ENCODE peak calls at places on chromosomes 2 and 18, in seven cellular contexts. I is sigmoid colon, G is GM12891, P is K562, Y is GM23338, Z is spleen, T is vagina. B is an unnamed sample.

GRCh38 chr2:226763320-226763719 is 36.3 kb downstream of the IRS1 start:
- DNase-seq in I (no peak), G (no peak), P (no peak), Y (no peak), Z (no peak), T (no peak), B (no peak)

GRCh38 chr2:126776255-126776654 is 120.3 kb downstream of the GYPC start:
- DNase-seq in I (no peak), G (no peak), P (no peak), Y (no peak), Z (peak), T (no peak), B (no peak)

GRCh38 chr18:9542924-9543323 is 67.6 kb downstream of the RALBP1 start:
- DNase-seq in I (no peak), G (no peak), P (no peak), Y (no peak), Z (no peak), T (no peak), B (no peak)

GRCh38 chr2:56008661-56009411 is 85.3 kb upstream of the EFEMP1 start:
- DNase-seq in I (peak), G (no peak), P (no peak), Y (peak), Z (no peak), T (no peak), B (peak)

GRCh38 chr2:12177052-12177994 is 430.9 kb downstream of the LPIN1 start:
- DNase-seq in I (peak), G (peak), P (peak), Y (no peak), Z (no peak), T (no peak), B (peak)

GRCh38 chr2:5535301-5535700 is 156.9 kb upstream of the SOX11 start:
- DNase-seq in I (no peak), G (no peak), P (no peak), Y (no peak), Z (no peak), T (no peak), B (no peak)

GRCh38 chr2:112474844-112475486 is 7.0 kb upstream of the TTL start:
- DNase-seq in I (no peak), G (no peak), P (no peak), Y (no peak), Z (no peak), T (no peak), B (no peak)

GRCh38 chr2:38296381-38296780 is 80.7 kb downstream of the ATL2 start:
- DNase-seq in I (no peak), G (no peak), P (no peak), Y (no peak), Z (no peak), T (no peak), B (no peak)

GRCh38 chr2:138421315-138421970 is 80.1 kb upstream of the SPOPL start:
- DNase-seq in I (no peak), G (no peak), P (no peak), Y (no peak), Z (no peak), T (no peak), B (peak)

GRCh38 chr2:46878886-46879285 is 36.7 kb downstream of the MCFD2 start:
- DNase-seq in I (no peak), G (no peak), P (no peak), Y (peak), Z (no peak), T (no peak), B (peak)

GRCh38 chr2:24702800-24703199 is 90.4 kb downstream of the PTRHD1 start:
- DNase-seq in I (no peak), G (no peak), P (no peak), Y (no peak), Z (no peak), T (no peak), B (peak)

GRCh38 chr2:32235315-32235714 is 29.4 kb downstream of the NLRC4 start:
- DNase-seq in I (no peak), G (no peak), P (no peak), Y (no peak), Z (no peak), T (no peak), B (no peak)

GRCh38 chr2:109429711-109430265 is 184.0 kb downstream of the SEPTIN10 start:
- DNase-seq in I (peak), G (no peak), P (no peak), Y (no peak), Z (peak), T (no peak), B (no peak)

GRCh38 chr2:216298719-216299118 is 73.6 kb downstream of the MARCHF4 start:
- DNase-seq in I (no peak), G (no peak), P (no peak), Y (no peak), Z (no peak), T (no peak), B (peak)

GRCh38 chr2:128727914-128728313 is 409.2 kb upstream of the HS6ST1 start:
- DNase-seq in I (no peak), G (no peak), P (no peak), Y (no peak), Z (no peak), T (no peak), B (no peak)

GRCh38 chr18:7919565-7919964 is 352.4 kb downstream of the PTPRM start:
- DNase-seq in I (no peak), G (no peak), P (no peak), Y (no peak), Z (no peak), T (no peak), B (no peak)

GRCh38 chr2:173286153-173286809 is 68.4 kb upstream of the CDCA7 start:
- DNase-seq in I (no peak), G (peak), P (no peak), Y (no peak), Z (no peak), T (no peak), B (no peak)

GRCh38 chr18:26504831-26505230 is 43.5 kb downstream of the KCTD1 start:
- DNase-seq in I (no peak), G (no peak), P (no peak), Y (no peak), Z (no peak), T (no peak), B (no peak)

GRCh38 chr2:205563646-205564045 is 118.7 kb upstream of the NRP2 start:
- DNase-seq in I (no peak), G (no peak), P (peak), Y (peak), Z (no peak), T (no peak), B (no peak)

GRCh38 chr2:152716805-152717241 is 438 bp downstream of the PRPF40A start:
- DNase-seq in I (no peak), G (no peak), P (peak), Y (peak), Z (peak), T (no peak), B (no peak)

GRCh38 chr2:161166538-161167409 is 6.5 kb downstream of the TANK start:
- DNase-seq in I (no peak), G (no peak), P (no peak), Y (no peak), Z (no peak), T (no peak), B (no peak)

GRCh38 chr18:36630917-36631316 is 197.9 kb downstream of the TPGS2 start:
- DNase-seq in I (no peak), G (no peak), P (no peak), Y (no peak), Z (no peak), T (no peak), B (no peak)

GRCh38 chr2:85215074-85216050 is 82.2 kb downstream of the TCF7L1 start:
- DNase-seq in I (no peak), G (no peak), P (no peak), Y (peak), Z (no peak), T (no peak), B (no peak)

GRCh38 chr2:170332676-170333402 is 154.9 kb downstream of the MYO3B start:
- DNase-seq in I (no peak), G (no peak), P (no peak), Y (no peak), Z (no peak), T (no peak), B (no peak)

GRCh38 chr2:26727641-26728561 is 35.4 kb downstream of the KCNK3 start:
- DNase-seq in I (no peak), G (peak), P (peak), Y (peak), Z (no peak), T (no peak), B (no peak)

GRCh38 chr2:119182046-119182445 is 23.5 kb upstream of the C1QL2 start:
- DNase-seq in I (no peak), G (no peak), P (no peak), Y (no peak), Z (no peak), T (no peak), B (no peak)

GRCh38 chr2:1685078-1685956 is 59.0 kb downstream of the PXDN start:
- DNase-seq in I (no peak), G (no peak), P (no peak), Y (no peak), Z (no peak), T (no peak), B (no peak)

GRCh38 chr2:233974530-233975071 is 57.4 kb downstream of the TRPM8 start:
- DNase-seq in I (no peak), G (no peak), P (no peak), Y (no peak), Z (no peak), T (no peak), B (peak)

GRCh38 chr2:107635883-107636282 is 190.8 kb upstream of the RGPD4 start:
- DNase-seq in I (no peak), G (no peak), P (no peak), Y (no peak), Z (no peak), T (no peak), B (no peak)

GRCh38 chr18:25896178-25896780 is 194.1 kb downstream of the SS18 start:
- DNase-seq in I (no peak), G (peak), P (peak), Y (peak), Z (no peak), T (no peak), B (peak)

GRCh38 chr2:120236296-120236695 is 13.1 kb upstream of the TMEM185B start:
- DNase-seq in I (no peak), G (no peak), P (no peak), Y (no peak), Z (peak), T (no peak), B (no peak)

GRCh38 chr2:216302981-216303676 is 69.2 kb downstream of the MARCHF4 start:
- DNase-seq in I (no peak), G (no peak), P (no peak), Y (no peak), Z (no peak), T (no peak), B (no peak)

GRCh38 chr2:207782238-207783030 is 12.7 kb upstream of the FZD5 start:
- DNase-seq in I (no peak), G (no peak), P (no peak), Y (no peak), Z (no peak), T (no peak), B (no peak)

GRCh38 chr2:67130526-67131309 is 266.4 kb upstream of the ETAA1 start:
- DNase-seq in I (no peak), G (no peak), P (no peak), Y (no peak), Z (no peak), T (no peak), B (peak)

DNA sequence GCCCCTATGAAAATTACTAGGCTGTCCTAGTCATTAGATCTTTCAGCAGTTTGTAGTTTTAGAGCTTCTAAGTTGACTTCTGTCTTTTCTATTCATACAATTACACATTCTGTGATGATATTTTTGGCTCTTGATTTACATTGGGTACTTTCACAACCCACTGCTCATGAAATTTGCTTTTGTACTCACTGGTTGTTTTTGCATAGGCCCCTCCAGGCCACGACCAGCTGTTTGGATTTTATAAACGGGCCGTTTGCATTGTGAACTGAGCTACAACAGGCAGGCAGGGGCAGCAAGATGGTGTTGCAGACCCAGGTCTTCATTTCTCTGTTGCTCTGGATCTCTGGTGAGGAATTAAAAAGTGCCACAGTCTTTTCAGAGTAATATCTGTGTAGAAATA is 193.8 kb downstream of the RPIA start:
- DNase-seq in I (no peak), G (peak), P (no peak), Y (no peak), Z (no peak), T (no peak), B (no peak)
- TF ChIP-seq POLR2AphosphoS5 in I (no peak), G (peak), P (no peak), Y (no peak), Z (peak), T (no peak), B (no peak)

GRCh38 chr2:201158111-201158929 is 24.6 kb upstream of the CASP10 start:
- DNase-seq in I (peak), G (peak), P (peak), Y (peak), Z (peak), T (no peak), B (peak)
- TF ChIP-seq POLR2AphosphoS5 in I (peak), G (peak), P (peak), Y (no peak), Z (peak), T (no peak), B (peak)

GRCh38 chr2:196639180-196640030 is at the start of gene CCDC150:
- DNase-seq in I (peak), G (peak), P (peak), Y (peak), Z (peak), T (no peak), B (peak)
- TF ChIP-seq POLR2AphosphoS5 in I (no peak), G (no peak), P (peak), Y (peak), Z (peak), T (peak), B (peak)

GRCh38 chr18:74013955-74014354 is 133.7 kb downstream of the FBXO15 start:
- DNase-seq in I (no peak), G (no peak), P (no peak), Y (no peak), Z (no peak), T (no peak), B (no peak)
- TF ChIP-seq POLR2AphosphoS5 in I (peak), G (no peak), P (no peak), Y (no peak), Z (peak), T (peak), B (no peak)

DNA sequence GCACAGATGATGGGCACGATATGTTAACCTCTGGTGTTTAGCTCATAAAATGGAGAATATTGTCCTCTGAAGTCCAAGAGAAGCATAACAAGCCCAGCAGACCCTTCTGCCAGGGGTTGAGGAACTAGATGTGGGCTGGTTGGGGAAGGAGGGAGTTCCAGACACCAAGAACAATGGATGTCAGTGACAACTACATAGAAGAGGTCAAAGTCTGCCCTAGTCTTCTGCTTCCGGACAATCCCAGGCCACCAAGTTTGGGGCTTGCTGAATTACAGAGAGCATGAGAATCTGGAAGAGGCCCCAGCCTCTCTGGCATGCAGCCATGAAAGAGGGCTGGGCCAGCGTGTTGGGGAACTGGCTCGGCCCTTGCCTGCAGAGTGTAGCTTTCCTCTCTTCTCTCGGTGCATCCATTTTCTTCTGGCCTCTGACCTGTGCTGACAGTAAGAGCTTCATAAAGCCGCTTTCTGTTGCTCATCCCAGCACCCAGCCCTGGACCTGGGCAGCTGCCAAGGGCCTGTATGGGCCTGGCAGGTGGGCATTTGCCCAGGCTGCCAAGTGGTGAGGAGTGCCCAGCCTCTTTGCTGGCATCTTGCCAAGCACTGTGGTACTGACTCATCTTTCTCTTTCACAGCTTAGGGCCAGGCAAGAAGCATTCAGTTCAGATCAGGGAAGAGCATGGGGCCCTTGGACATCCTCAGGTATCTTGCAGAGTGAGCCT is 14.6 kb upstream of the LAPTM4A start:
- DNase-seq in I (peak), G (no peak), P (no peak), Y (no peak), Z (no peak), T (peak), B (peak)
- TF ChIP-seq POLR2AphosphoS5 in I (no peak), G (no peak), P (no peak), Y (no peak), Z (no peak), T (peak), B (no peak)

GRCh38 chr2:23503682-23504081 is 118.7 kb downstream of the KLHL29 start:
- DNase-seq in I (no peak), G (no peak), P (no peak), Y (no peak), Z (no peak), T (no peak), B (no peak)

GRCh38 chr2:23502096-23502495 is 117.1 kb downstream of the KLHL29 start:
- DNase-seq in I (no peak), G (no peak), P (no peak), Y (peak), Z (no peak), T (no peak), B (no peak)

GRCh38 chr2:23504591-23504990 is 119.6 kb downstream of the KLHL29 start:
- DNase-seq in I (no peak), G (no peak), P (no peak), Y (no peak), Z (no peak), T (no peak), B (no peak)

GRCh38 chr2:23500836-23501235 is 115.9 kb downstream of the KLHL29 start:
- DNase-seq in I (no peak), G (no peak), P (no peak), Y (no peak), Z (no peak), T (no peak), B (no peak)

GRCh38 chr2:23503097-23503496 is 118.1 kb downstream of the KLHL29 start:
- DNase-seq in I (no peak), G (no peak), P (no peak), Y (no peak), Z (no peak), T (no peak), B (no peak)
- TF ChIP-seq POLR2AphosphoS5 in I (no peak), G (no peak), P (no peak), Y (no peak), Z (no peak), T (no peak), B (no peak)

DNA sequence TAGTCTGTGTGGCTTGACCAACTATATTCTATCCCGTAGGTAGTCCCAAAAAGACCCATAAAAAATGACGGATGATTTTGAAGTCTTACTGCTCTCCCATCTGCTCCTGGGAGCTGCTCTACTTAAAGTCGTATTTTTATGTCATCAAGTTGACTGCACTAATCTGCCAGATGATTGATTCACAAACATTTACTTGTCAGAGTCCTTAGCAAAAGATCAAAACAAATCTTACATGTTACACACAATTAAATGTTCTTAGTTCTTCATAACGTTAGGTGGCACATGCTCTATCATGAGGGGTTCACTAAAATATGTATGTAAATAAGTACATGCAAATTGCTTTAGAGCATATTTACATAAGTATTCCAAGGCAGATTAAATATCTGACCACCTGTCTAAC is 498.3 kb upstream of the LRRTM4 start:
- DNase-seq in I (no peak), G (no peak), P (no peak), Y (no peak), Z (no peak), T (no peak), B (no peak)
- TF ChIP-seq POLR2AphosphoS5 in I (no peak), G (no peak), P (no peak), Y (no peak), Z (no peak), T (no peak), B (no peak)

GRCh38 chr18:43278401-43278800 is 1.1 kb upstream of the SYT4 start:
- DNase-seq in I (no peak), G (no peak), P (no peak), Y (no peak), Z (no peak), T (no peak), B (no peak)
- TF ChIP-seq POLR2AphosphoS5 in I (no peak), G (no peak), P (no peak), Y (no peak), Z (no peak), T (no peak), B (no peak)

GRCh38 chr2:159615187-159615935 is 987 bp downstream of the BAZ2B start:
- DNase-seq in I (peak), G (peak), P (peak), Y (peak), Z (peak), T (no peak), B (peak)
- TF ChIP-seq POLR2AphosphoS5 in I (peak), G (no peak), P (peak), Y (peak), Z (peak), T (no peak), B (peak)